ENCODE peak calls at places on chromosomes 7 and 10, in seven cellular contexts. One of them, this sample, is unnamed.
A peak's percentile ranks its signal among the peaks of the same experiment; 100 is the strongest.

GRCh38 chr10:70672165-70672992 is at the start of gene ADAMTS14:
- DNase-seq in colonic mucosa: no peak
- DNase-seq in hepatocyte: peak; percentile 62
- DNase-seq in fibroblast of mammary gland: peak; percentile 44
- DNase-seq in lower lobe of right lung: no peak
- DNase-seq in GM12865: no peak
- DNase-seq in dorsolateral prefrontal cortex: peak; percentile 55
- DNase-seq in this sample: peak; percentile 38

GRCh38 chr7:124072603-124073324 is 39.9 kb upstream of the TMEM229A start:
- DNase-seq in dorsolateral prefrontal cortex: no peak
- DNase-seq in lower lobe of right lung: no peak
- DNase-seq in fibroblast of mammary gland: peak; percentile 50
- DNase-seq in colonic mucosa: no peak
- DNase-seq in GM12865: no peak
- DNase-seq in hepatocyte: peak; percentile 48
- DNase-seq in this sample: peak; percentile 22

GRCh38 chr7:33137098-33137497 is 7.7 kb downstream of the BBS9 start:
- DNase-seq in GM12865: no peak
- DNase-seq in lower lobe of right lung: no peak
- DNase-seq in colonic mucosa: no peak
- DNase-seq in hepatocyte: no peak
- DNase-seq in fibroblast of mammary gland: no peak
- DNase-seq in dorsolateral prefrontal cortex: no peak
- DNase-seq in this sample: no peak

GRCh38 chr10:88932539-88933256 is 19.9 kb downstream of the ACTA2 start:
- DNase-seq in dorsolateral prefrontal cortex: no peak
- DNase-seq in colonic mucosa: peak; percentile 60
- DNase-seq in lower lobe of right lung: no peak
- DNase-seq in hepatocyte: peak; percentile 88
- DNase-seq in fibroblast of mammary gland: peak; percentile 84
- DNase-seq in GM12865: peak; percentile 82
- DNase-seq in this sample: peak; percentile 86

GRCh38 chr10:133243593-133243992 is 5.9 kb downstream of the VENTX start:
- DNase-seq in colonic mucosa: no peak
- DNase-seq in fibroblast of mammary gland: no peak
- DNase-seq in GM12865: no peak
- DNase-seq in dorsolateral prefrontal cortex: no peak
- DNase-seq in hepatocyte: no peak
- DNase-seq in lower lobe of right lung: no peak
- DNase-seq in this sample: no peak

GRCh38 chr7:116075351-116076145 is 45.0 kb upstream of the TFEC start:
- DNase-seq in fibroblast of mammary gland: no peak
- DNase-seq in lower lobe of right lung: no peak
- DNase-seq in hepatocyte: no peak
- DNase-seq in dorsolateral prefrontal cortex: no peak
- DNase-seq in colonic mucosa: no peak
- DNase-seq in GM12865: no peak
- DNase-seq in this sample: peak; percentile 3

GRCh38 chr10:2201534-2202104 is 464.3 kb upstream of the ADARB2 start:
- DNase-seq in colonic mucosa: no peak
- DNase-seq in dorsolateral prefrontal cortex: no peak
- DNase-seq in GM12865: no peak
- DNase-seq in fibroblast of mammary gland: no peak
- DNase-seq in hepatocyte: no peak
- DNase-seq in lower lobe of right lung: no peak
- DNase-seq in this sample: no peak

GRCh38 chr7:2299853-2300512 is 14.3 kb downstream of the SNX8 start:
- DNase-seq in dorsolateral prefrontal cortex: no peak
- DNase-seq in fibroblast of mammary gland: no peak
- DNase-seq in hepatocyte: no peak
- DNase-seq in GM12865: peak; percentile 60
- DNase-seq in colonic mucosa: no peak
- DNase-seq in lower lobe of right lung: no peak
- DNase-seq in this sample: no peak

GRCh38 chr7:30469303-30469702 is 9.3 kb downstream of the NOD1 start:
- DNase-seq in dorsolateral prefrontal cortex: no peak
- DNase-seq in fibroblast of mammary gland: peak; percentile 100
- DNase-seq in hepatocyte: peak; percentile 92
- DNase-seq in GM12865: no peak
- DNase-seq in lower lobe of right lung: peak; percentile 81
- DNase-seq in colonic mucosa: peak; percentile 67
- DNase-seq in this sample: peak; percentile 100

GRCh38 chr7:132206594-132206993 is 369.7 kb downstream of the PLXNA4 start:
- DNase-seq in lower lobe of right lung: no peak
- DNase-seq in GM12865: no peak
- DNase-seq in fibroblast of mammary gland: no peak
- DNase-seq in dorsolateral prefrontal cortex: no peak
- DNase-seq in colonic mucosa: no peak
- DNase-seq in hepatocyte: no peak
- DNase-seq in this sample: no peak

GRCh38 chr7:5077740-5078139 is 32.1 kb downstream of the RBAK start:
- DNase-seq in fibroblast of mammary gland: no peak
- DNase-seq in dorsolateral prefrontal cortex: no peak
- DNase-seq in lower lobe of right lung: no peak
- DNase-seq in hepatocyte: no peak
- DNase-seq in colonic mucosa: no peak
- DNase-seq in GM12865: no peak
- DNase-seq in this sample: no peak

GRCh38 chr7:23334482-23335056 is 35.4 kb downstream of the MALSU1 start:
- DNase-seq in dorsolateral prefrontal cortex: no peak
- DNase-seq in colonic mucosa: peak; percentile 45
- DNase-seq in fibroblast of mammary gland: peak; percentile 99
- DNase-seq in GM12865: no peak
- DNase-seq in lower lobe of right lung: no peak
- DNase-seq in hepatocyte: peak; percentile 72
- DNase-seq in this sample: peak; percentile 94

GRCh38 chr10:75466016-75466415 is 34.6 kb downstream of the LRMDA start:
- DNase-seq in colonic mucosa: no peak
- DNase-seq in lower lobe of right lung: no peak
- DNase-seq in GM12865: no peak
- DNase-seq in dorsolateral prefrontal cortex: no peak
- DNase-seq in fibroblast of mammary gland: peak; percentile 29
- DNase-seq in hepatocyte: no peak
- DNase-seq in this sample: peak; percentile 38

GRCh38 chr10:87650838-87651237 is 8.8 kb upstream of the PAPSS2 start:
- DNase-seq in fibroblast of mammary gland: no peak
- DNase-seq in hepatocyte: no peak
- DNase-seq in dorsolateral prefrontal cortex: no peak
- DNase-seq in GM12865: no peak
- DNase-seq in lower lobe of right lung: no peak
- DNase-seq in colonic mucosa: no peak
- DNase-seq in this sample: no peak

GRCh38 chr7:22842383-22842903 is 19.8 kb upstream of the TOMM7 start:
- DNase-seq in fibroblast of mammary gland: peak; percentile 21
- DNase-seq in lower lobe of right lung: no peak
- DNase-seq in hepatocyte: no peak
- DNase-seq in dorsolateral prefrontal cortex: no peak
- DNase-seq in colonic mucosa: no peak
- DNase-seq in GM12865: no peak
- DNase-seq in this sample: peak; percentile 75

GRCh38 chr7:37368540-37368939 is 80.1 kb downstream of the ELMO1 start:
- DNase-seq in hepatocyte: no peak
- DNase-seq in GM12865: no peak
- DNase-seq in fibroblast of mammary gland: no peak
- DNase-seq in colonic mucosa: no peak
- DNase-seq in lower lobe of right lung: no peak
- DNase-seq in dorsolateral prefrontal cortex: no peak
- DNase-seq in this sample: no peak

GRCh38 chr7:67489881-67490280 is 493.2 kb downstream of the TYW1 start:
- DNase-seq in GM12865: no peak
- DNase-seq in hepatocyte: no peak
- DNase-seq in dorsolateral prefrontal cortex: no peak
- DNase-seq in fibroblast of mammary gland: no peak
- DNase-seq in colonic mucosa: no peak
- DNase-seq in lower lobe of right lung: no peak
- DNase-seq in this sample: no peak

GRCh38 chr7:665251-665650 is 61.2 kb upstream of the DNAAF5 start:
- DNase-seq in fibroblast of mammary gland: peak; percentile 25
- DNase-seq in hepatocyte: peak; percentile 37
- DNase-seq in dorsolateral prefrontal cortex: no peak
- DNase-seq in colonic mucosa: no peak
- DNase-seq in GM12865: no peak
- DNase-seq in lower lobe of right lung: no peak
- DNase-seq in this sample: peak; percentile 71

GRCh38 chr7:46515844-46516590 is 594.9 kb upstream of the IGFBP3 start:
- DNase-seq in hepatocyte: no peak
- DNase-seq in dorsolateral prefrontal cortex: no peak
- DNase-seq in lower lobe of right lung: no peak
- DNase-seq in GM12865: peak; percentile 41
- DNase-seq in fibroblast of mammary gland: no peak
- DNase-seq in colonic mucosa: no peak
- DNase-seq in this sample: no peak

GRCh38 chr10:70809011-70809611 is 6.6 kb upstream of the SGPL1 start:
- DNase-seq in GM12865: no peak
- DNase-seq in hepatocyte: no peak
- DNase-seq in fibroblast of mammary gland: no peak
- DNase-seq in colonic mucosa: no peak
- DNase-seq in dorsolateral prefrontal cortex: no peak
- DNase-seq in lower lobe of right lung: no peak
- DNase-seq in this sample: peak; percentile 35

GRCh38 chr7:35253680-35254495 is at the start of gene TBX20:
- DNase-seq in colonic mucosa: peak; percentile 51
- DNase-seq in hepatocyte: peak; percentile 86
- DNase-seq in lower lobe of right lung: peak; percentile 59
- DNase-seq in dorsolateral prefrontal cortex: no peak
- DNase-seq in fibroblast of mammary gland: peak; percentile 23
- DNase-seq in GM12865: peak; percentile 32
- DNase-seq in this sample: peak; percentile 16

GRCh38 chr10:131897297-131897899 is 3.4 kb upstream of the PPP2R2D start:
- DNase-seq in hepatocyte: no peak
- DNase-seq in lower lobe of right lung: no peak
- DNase-seq in GM12865: no peak
- DNase-seq in dorsolateral prefrontal cortex: no peak
- DNase-seq in colonic mucosa: no peak
- DNase-seq in fibroblast of mammary gland: no peak
- DNase-seq in this sample: no peak

GRCh38 chr7:120273476-120273975 is 551 bp downstream of the KCND2 start:
- DNase-seq in GM12865: peak; percentile 74
- DNase-seq in dorsolateral prefrontal cortex: peak; percentile 29
- DNase-seq in colonic mucosa: no peak
- DNase-seq in hepatocyte: peak; percentile 69
- DNase-seq in fibroblast of mammary gland: peak; percentile 31
- DNase-seq in lower lobe of right lung: peak; percentile 49
- DNase-seq in this sample: no peak

GRCh38 chr10:30985552-30985951 is 46.1 kb downstream of the ZNF438 start:
- DNase-seq in fibroblast of mammary gland: peak; percentile 75
- DNase-seq in dorsolateral prefrontal cortex: no peak
- DNase-seq in GM12865: no peak
- DNase-seq in colonic mucosa: no peak
- DNase-seq in lower lobe of right lung: no peak
- DNase-seq in hepatocyte: no peak
- DNase-seq in this sample: peak; percentile 55

GRCh38 chr7:99791667-99792356 is 7.8 kb upstream of the CYP3A4 start:
- DNase-seq in GM12865: no peak
- DNase-seq in dorsolateral prefrontal cortex: no peak
- DNase-seq in colonic mucosa: no peak
- DNase-seq in fibroblast of mammary gland: peak; percentile 10
- DNase-seq in hepatocyte: no peak
- DNase-seq in lower lobe of right lung: no peak
- DNase-seq in this sample: no peak
- H3K4me3 ChIP-seq in GM12865: no peak overlapping the region
- H3K4me3 ChIP-seq in dorsolateral prefrontal cortex: no peak overlapping the region
- H3K4me3 ChIP-seq in colonic mucosa: no peak overlapping the region
- H3K4me3 ChIP-seq in fibroblast of mammary gland: no peak overlapping the region
- H3K4me3 ChIP-seq in hepatocyte: no peak overlapping the region
- H3K4me3 ChIP-seq in lower lobe of right lung: no peak overlapping the region
- H3K4me3 ChIP-seq in this sample: no peak overlapping the region

DNA sequence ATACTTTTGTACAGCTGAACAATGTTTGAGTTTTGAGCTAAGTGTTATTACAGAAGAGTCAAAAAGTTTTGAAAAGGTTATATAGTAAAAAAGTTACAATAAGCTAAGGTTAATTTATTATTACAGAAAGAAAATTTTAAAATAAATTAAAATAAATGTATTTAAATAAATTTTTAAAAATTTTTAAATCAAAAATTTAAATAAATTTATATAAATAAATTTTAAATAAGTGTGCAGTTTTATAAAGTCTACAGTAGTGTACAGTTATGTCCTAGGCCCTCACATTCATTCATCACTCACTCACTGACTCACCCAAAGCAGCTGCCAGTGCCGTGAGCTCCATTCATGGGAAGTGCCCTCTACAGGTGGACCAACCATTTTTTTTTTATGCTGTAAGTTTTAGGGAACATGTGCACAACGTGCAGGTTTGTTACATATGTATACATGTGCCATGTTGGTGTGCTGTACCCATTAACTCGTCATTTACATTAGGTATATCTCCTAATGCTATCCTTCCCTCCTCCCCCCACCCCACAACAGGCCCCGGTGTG is 462.9 kb upstream of the ZMIZ1 start:
- DNase-seq in lower lobe of right lung: no peak
- DNase-seq in dorsolateral prefrontal cortex: no peak
- DNase-seq in colonic mucosa: no peak
- DNase-seq in fibroblast of mammary gland: peak; percentile 31
- DNase-seq in hepatocyte: no peak
- DNase-seq in GM12865: no peak
- DNase-seq in this sample: no peak
- TF ChIP-seq CTCF in lower lobe of right lung: no peak
- TF ChIP-seq CTCF in dorsolateral prefrontal cortex: no peak
- TF ChIP-seq CTCF in colonic mucosa: peak; percentile 12
- TF ChIP-seq CTCF in fibroblast of mammary gland: no peak
- TF ChIP-seq CTCF in hepatocyte: no peak
- TF ChIP-seq CTCF in GM12865: no peak
- TF ChIP-seq CTCF in this sample: peak; percentile 11

DNA sequence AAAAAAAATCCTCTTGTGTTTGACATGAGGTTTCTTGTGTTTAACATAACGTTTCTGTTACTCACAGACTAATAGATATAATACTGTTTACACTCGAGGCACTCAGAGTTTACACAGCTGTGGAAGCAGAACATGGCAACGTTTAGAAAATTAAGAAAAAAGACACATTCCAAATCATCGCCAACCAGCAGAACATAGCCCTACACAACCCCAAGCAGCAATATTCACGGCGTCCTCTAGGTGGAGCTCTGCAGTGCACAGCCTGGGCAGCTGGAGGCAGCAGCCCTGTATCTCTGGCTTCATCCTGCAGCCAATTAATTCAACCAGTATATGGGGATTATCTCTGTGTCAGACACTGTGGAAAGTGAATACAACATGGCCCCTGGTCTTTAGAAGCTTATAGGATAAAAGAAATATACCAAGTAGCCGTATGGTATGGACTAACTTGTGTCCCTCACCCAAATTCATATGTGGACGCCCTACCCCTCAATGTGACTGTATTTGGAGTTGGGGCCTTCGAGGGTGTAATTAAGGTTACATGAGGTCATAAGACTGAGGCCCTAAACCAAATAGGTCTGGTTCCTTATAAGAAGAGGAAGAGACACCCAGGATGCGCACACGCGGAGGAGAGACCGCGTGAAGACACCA is 36.5 kb downstream of the ASB13 start:
- DNase-seq in fibroblast of mammary gland: peak; percentile 85
- DNase-seq in dorsolateral prefrontal cortex: peak; percentile 63
- DNase-seq in GM12865: peak; percentile 83
- DNase-seq in colonic mucosa: peak; percentile 92
- DNase-seq in lower lobe of right lung: peak; percentile 83
- DNase-seq in hepatocyte: peak; percentile 82
- DNase-seq in this sample: peak; percentile 80
- H3K4me3 ChIP-seq in fibroblast of mammary gland: no peak overlapping the region
- H3K4me3 ChIP-seq in dorsolateral prefrontal cortex: no peak overlapping the region
- H3K4me3 ChIP-seq in GM12865: no peak overlapping the region
- H3K4me3 ChIP-seq in colonic mucosa: no peak overlapping the region
- H3K4me3 ChIP-seq in lower lobe of right lung: no peak overlapping the region
- H3K4me3 ChIP-seq in hepatocyte: no peak overlapping the region
- H3K4me3 ChIP-seq in this sample: no peak overlapping the region

GRCh38 chr7:50212666-50213621 is 91.6 kb upstream of the IKZF1 start:
- DNase-seq in GM12865: no peak
- DNase-seq in fibroblast of mammary gland: no peak
- DNase-seq in colonic mucosa: no peak
- DNase-seq in hepatocyte: no peak
- DNase-seq in lower lobe of right lung: no peak
- DNase-seq in dorsolateral prefrontal cortex: no peak
- DNase-seq in this sample: no peak
- TF ChIP-seq CTCF in GM12865: peak; percentile 9
- TF ChIP-seq CTCF in fibroblast of mammary gland: no peak
- TF ChIP-seq CTCF in colonic mucosa: no peak
- TF ChIP-seq CTCF in hepatocyte: no peak
- TF ChIP-seq CTCF in lower lobe of right lung: no peak
- TF ChIP-seq CTCF in dorsolateral prefrontal cortex: no peak
- TF ChIP-seq CTCF in this sample: no peak

This sample was measured in AG10803.